ENCODE peak calls at places on chromosomes 5 and 9, in nine cellular contexts. One of them, this sample, is unnamed.

GRCh38 chr9:136791466-136792276 is 527 bp downstream of the TMEM141 start:
- DNase-seq in PC-3: peak; percentile 65
- DNase-seq in A549: peak; percentile 54
- DNase-seq in Peyer's patch: peak; percentile 88
- DNase-seq in left lung: peak; percentile 77
- DNase-seq in hepatocyte: peak; percentile 82
- DNase-seq in GM23338: peak; percentile 88
- DNase-seq in heart right ventricle: peak; percentile 49
- DNase-seq in CD8-positive, alpha-beta memory T cell: peak; percentile 56
- DNase-seq in this sample: peak; percentile 84

GRCh38 chr5:75734913-75735789 is 17.9 kb upstream of the POC5 start:
- DNase-seq in GM23338: peak; percentile 79
- DNase-seq in PC-3: peak; percentile 46
- DNase-seq in Peyer's patch: peak; percentile 51
- DNase-seq in left lung: no peak
- DNase-seq in CD8-positive, alpha-beta memory T cell: no peak
- DNase-seq in A549: peak; percentile 57
- DNase-seq in hepatocyte: peak; percentile 64
- DNase-seq in heart right ventricle: peak; percentile 13
- DNase-seq in this sample: no peak

GRCh38 chr9:68685770-68686169 is 19.3 kb upstream of the PIP5K1B start:
- DNase-seq in left lung: no peak
- DNase-seq in heart right ventricle: no peak
- DNase-seq in CD8-positive, alpha-beta memory T cell: no peak
- DNase-seq in A549: peak; percentile 39
- DNase-seq in PC-3: peak; percentile 51
- DNase-seq in Peyer's patch: peak; percentile 83
- DNase-seq in GM23338: peak; percentile 68
- DNase-seq in hepatocyte: no peak
- DNase-seq in this sample: no peak

GRCh38 chr5:136525546-136525945 is 160.2 kb upstream of the TRPC7 start:
- DNase-seq in GM23338: no peak
- DNase-seq in left lung: no peak
- DNase-seq in PC-3: no peak
- DNase-seq in hepatocyte: no peak
- DNase-seq in Peyer's patch: no peak
- DNase-seq in A549: no peak
- DNase-seq in CD8-positive, alpha-beta memory T cell: no peak
- DNase-seq in heart right ventricle: no peak
- DNase-seq in this sample: no peak

GRCh38 chr5:163509288-163510040 is 4.0 kb downstream of the MAT2B start:
- DNase-seq in GM23338: peak; percentile 36
- DNase-seq in PC-3: peak; percentile 48
- DNase-seq in Peyer's patch: peak; percentile 76
- DNase-seq in A549: peak; percentile 55
- DNase-seq in CD8-positive, alpha-beta memory T cell: no peak
- DNase-seq in heart right ventricle: no peak
- DNase-seq in hepatocyte: peak; percentile 44
- DNase-seq in left lung: no peak
- DNase-seq in this sample: no peak

GRCh38 chr9:133460405-133461175 is 812 bp downstream of the CACFD1 start:
- DNase-seq in CD8-positive, alpha-beta memory T cell: peak; percentile 40
- DNase-seq in left lung: peak; percentile 70
- DNase-seq in PC-3: peak; percentile 28
- DNase-seq in Peyer's patch: peak; percentile 91
- DNase-seq in GM23338: peak; percentile 79
- DNase-seq in hepatocyte: peak; percentile 91
- DNase-seq in heart right ventricle: peak; percentile 59
- DNase-seq in A549: peak; percentile 38
- DNase-seq in this sample: peak; percentile 83

GRCh38 chr5:135360278-135361274 is 38.5 kb downstream of the MACROH2A1 start:
- DNase-seq in left lung: no peak
- DNase-seq in PC-3: no peak
- DNase-seq in Peyer's patch: no peak
- DNase-seq in GM23338: no peak
- DNase-seq in heart right ventricle: no peak
- DNase-seq in A549: no peak
- DNase-seq in hepatocyte: no peak
- DNase-seq in CD8-positive, alpha-beta memory T cell: no peak
- DNase-seq in this sample: no peak

GRCh38 chr5:113489299-113489698 is 1.0 kb upstream of the MCC start:
- DNase-seq in hepatocyte: peak; percentile 57
- DNase-seq in GM23338: no peak
- DNase-seq in Peyer's patch: no peak
- DNase-seq in CD8-positive, alpha-beta memory T cell: no peak
- DNase-seq in heart right ventricle: no peak
- DNase-seq in PC-3: peak; percentile 97
- DNase-seq in left lung: peak; percentile 50
- DNase-seq in A549: peak; percentile 20
- DNase-seq in this sample: no peak

GRCh38 chr5:179679014-179679674 is 1.7 kb downstream of the CBY3 start:
- DNase-seq in CD8-positive, alpha-beta memory T cell: peak; percentile 63
- DNase-seq in heart right ventricle: peak; percentile 76
- DNase-seq in GM23338: peak; percentile 95
- DNase-seq in left lung: peak; percentile 84
- DNase-seq in hepatocyte: peak; percentile 36
- DNase-seq in Peyer's patch: peak; percentile 94
- DNase-seq in PC-3: no peak
- DNase-seq in A549: no peak
- DNase-seq in this sample: peak; percentile 89

GRCh38 chr5:160423025-160423554 is 1.4 kb downstream of the PTTG1 start:
- DNase-seq in heart right ventricle: no peak
- DNase-seq in GM23338: no peak
- DNase-seq in A549: no peak
- DNase-seq in left lung: no peak
- DNase-seq in CD8-positive, alpha-beta memory T cell: no peak
- DNase-seq in hepatocyte: no peak
- DNase-seq in Peyer's patch: no peak
- DNase-seq in PC-3: peak; percentile 46
- DNase-seq in this sample: no peak

GRCh38 chr5:9456435-9457042 is 89.3 kb downstream of the SEMA5A start:
- DNase-seq in PC-3: no peak
- DNase-seq in hepatocyte: no peak
- DNase-seq in heart right ventricle: peak; percentile 16
- DNase-seq in left lung: no peak
- DNase-seq in CD8-positive, alpha-beta memory T cell: no peak
- DNase-seq in A549: no peak
- DNase-seq in GM23338: peak; percentile 19
- DNase-seq in Peyer's patch: no peak
- DNase-seq in this sample: no peak

GRCh38 chr5:172642926-172643325 is 1.9 kb downstream of the NEURL1B start:
- DNase-seq in GM23338: no peak
- DNase-seq in heart right ventricle: no peak
- DNase-seq in hepatocyte: no peak
- DNase-seq in A549: no peak
- DNase-seq in CD8-positive, alpha-beta memory T cell: no peak
- DNase-seq in PC-3: no peak
- DNase-seq in left lung: no peak
- DNase-seq in Peyer's patch: no peak
- DNase-seq in this sample: no peak
- H3K4me1 ChIP-seq in GM23338: peaks cover 52% of the 10 kb centered on the region
- H3K4me1 ChIP-seq in heart right ventricle: peaks cover 44% of the 10 kb centered on the region
- H3K4me1 ChIP-seq in hepatocyte: peaks cover 18% of the 10 kb centered on the region
- H3K4me1 ChIP-seq in A549: peaks cover 5% of the 10 kb centered on the region
- H3K4me1 ChIP-seq in CD8-positive, alpha-beta memory T cell: peaks cover 6% of the 10 kb centered on the region
- H3K4me1 ChIP-seq in PC-3: peaks cover 9% of the 10 kb centered on the region
- H3K4me1 ChIP-seq in left lung: peaks cover 16% of the 10 kb centered on the region
- H3K4me1 ChIP-seq in Peyer's patch: no peaks in the 10 kb centered on the region
- H3K4me1 ChIP-seq in this sample: peaks cover 54% of the 10 kb centered on the region

GRCh38 chr5:176425138-176425537 is 8.8 kb upstream of the CLTB start:
- DNase-seq in heart right ventricle: no peak
- DNase-seq in A549: no peak
- DNase-seq in GM23338: no peak
- DNase-seq in hepatocyte: peak; percentile 58
- DNase-seq in left lung: no peak
- DNase-seq in PC-3: peak; percentile 57
- DNase-seq in CD8-positive, alpha-beta memory T cell: no peak
- DNase-seq in Peyer's patch: no peak
- DNase-seq in this sample: no peak

GRCh38 chr5:176425791-176426190 is 9.5 kb upstream of the CLTB start:
- DNase-seq in left lung: no peak
- DNase-seq in A549: no peak
- DNase-seq in CD8-positive, alpha-beta memory T cell: no peak
- DNase-seq in heart right ventricle: no peak
- DNase-seq in PC-3: no peak
- DNase-seq in GM23338: no peak
- DNase-seq in hepatocyte: no peak
- DNase-seq in Peyer's patch: no peak
- DNase-seq in this sample: no peak

GRCh38 chr5:176424181-176424580 is 7.8 kb upstream of the CLTB start:
- DNase-seq in left lung: no peak
- DNase-seq in A549: no peak
- DNase-seq in Peyer's patch: no peak
- DNase-seq in heart right ventricle: no peak
- DNase-seq in GM23338: no peak
- DNase-seq in CD8-positive, alpha-beta memory T cell: no peak
- DNase-seq in PC-3: no peak
- DNase-seq in hepatocyte: no peak
- DNase-seq in this sample: no peak

GRCh38 chr5:176429972-176430371 is 13.6 kb upstream of the CLTB start:
- DNase-seq in CD8-positive, alpha-beta memory T cell: no peak
- DNase-seq in hepatocyte: no peak
- DNase-seq in Peyer's patch: no peak
- DNase-seq in left lung: no peak
- DNase-seq in PC-3: no peak
- DNase-seq in A549: peak; percentile 49
- DNase-seq in GM23338: no peak
- DNase-seq in heart right ventricle: no peak
- DNase-seq in this sample: no peak

DNA sequence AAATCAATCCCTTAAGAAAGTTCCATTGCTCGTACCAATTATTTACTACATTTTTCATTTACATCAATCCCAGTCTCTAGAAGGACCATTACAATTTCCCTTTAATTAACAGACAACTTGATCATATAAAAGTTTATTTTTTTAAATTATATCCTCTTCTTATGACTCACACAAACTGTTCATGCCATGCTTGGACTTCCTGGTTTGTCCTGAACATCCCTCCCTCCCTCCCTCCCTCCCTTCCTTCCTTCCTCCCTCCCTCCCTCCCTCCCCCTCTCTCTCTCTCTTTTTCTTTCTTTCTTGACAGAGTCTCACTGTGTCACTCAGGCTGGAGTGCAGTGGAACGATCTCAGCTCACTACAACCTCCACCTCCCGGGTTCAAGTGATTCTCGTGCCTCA is 11.6 kb upstream of the CLTB start:
- DNase-seq in heart right ventricle: no peak
- DNase-seq in PC-3: no peak
- DNase-seq in GM23338: no peak
- DNase-seq in Peyer's patch: no peak
- DNase-seq in A549: peak; percentile 61
- DNase-seq in hepatocyte: no peak
- DNase-seq in CD8-positive, alpha-beta memory T cell: no peak
- DNase-seq in left lung: no peak
- DNase-seq in this sample: no peak
- H3K27ac ChIP-seq in heart right ventricle: no peak overlapping the region
- H3K27ac ChIP-seq in PC-3: no peak overlapping the region
- H3K27ac ChIP-seq in GM23338: no peak overlapping the region
- H3K27ac ChIP-seq in Peyer's patch: no peak overlapping the region
- H3K27ac ChIP-seq in A549: peak overlapping the region; percentile 62
- H3K27ac ChIP-seq in hepatocyte: no peak overlapping the region
- H3K27ac ChIP-seq in CD8-positive, alpha-beta memory T cell: no peak overlapping the region
- H3K27ac ChIP-seq in left lung: no peak overlapping the region
- H3K27ac ChIP-seq in this sample: no peak overlapping the region

DNA sequence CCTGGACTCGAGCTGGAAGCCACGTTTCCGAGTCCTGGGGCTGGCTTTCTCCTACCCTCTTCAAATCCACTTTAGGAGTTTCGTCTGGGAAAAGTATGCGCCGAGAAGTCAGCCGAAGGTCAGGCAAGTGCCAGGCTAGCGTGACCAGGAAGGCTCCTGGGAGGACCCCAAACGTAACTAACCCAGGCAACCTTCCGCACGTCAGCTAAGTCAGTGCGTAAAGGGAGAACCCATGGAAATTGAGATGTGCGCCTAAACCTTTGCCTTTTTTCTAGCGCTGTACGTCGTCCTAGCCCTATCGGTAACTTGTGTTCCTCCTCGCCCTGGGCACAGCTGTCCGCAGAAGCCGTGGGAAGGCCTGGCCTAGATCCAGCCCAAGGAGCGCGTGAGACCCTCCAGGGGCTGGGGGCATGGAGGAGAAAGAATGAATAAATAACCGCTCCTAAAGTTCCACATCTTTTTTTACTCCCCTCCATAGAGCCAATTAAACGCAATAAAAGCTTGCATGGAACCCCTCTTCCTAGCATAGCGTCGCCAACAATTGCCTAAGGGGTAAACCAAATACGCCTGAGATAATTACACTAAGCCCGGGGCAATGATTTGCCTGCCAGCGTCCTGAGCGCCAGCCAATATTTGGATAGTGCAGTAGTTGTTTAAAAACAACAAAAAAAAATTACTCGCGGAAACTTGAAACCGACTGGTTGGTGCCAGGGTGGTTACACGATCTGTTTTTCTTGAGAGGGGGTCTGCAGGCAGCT is 4.0 kb upstream of the FOXB2 start:
- DNase-seq in hepatocyte: no peak
- DNase-seq in A549: no peak
- DNase-seq in CD8-positive, alpha-beta memory T cell: no peak
- DNase-seq in heart right ventricle: no peak
- DNase-seq in PC-3: no peak
- DNase-seq in left lung: no peak
- DNase-seq in Peyer's patch: no peak
- DNase-seq in GM23338: peak; percentile 57
- DNase-seq in this sample: no peak
- H3K4me3 ChIP-seq in hepatocyte: no peak overlapping the region
- H3K4me3 ChIP-seq in A549: peak overlapping the region; percentile 32
- H3K4me3 ChIP-seq in CD8-positive, alpha-beta memory T cell: no peak overlapping the region
- H3K4me3 ChIP-seq in heart right ventricle: peak overlapping the region; percentile 18
- H3K4me3 ChIP-seq in PC-3: no peak overlapping the region
- H3K4me3 ChIP-seq in left lung: no peak overlapping the region
- H3K4me3 ChIP-seq in Peyer's patch: no peak overlapping the region
- H3K4me3 ChIP-seq in GM23338: peak overlapping the region; percentile 63
- H3K4me3 ChIP-seq in this sample: no peak overlapping the region

DNA sequence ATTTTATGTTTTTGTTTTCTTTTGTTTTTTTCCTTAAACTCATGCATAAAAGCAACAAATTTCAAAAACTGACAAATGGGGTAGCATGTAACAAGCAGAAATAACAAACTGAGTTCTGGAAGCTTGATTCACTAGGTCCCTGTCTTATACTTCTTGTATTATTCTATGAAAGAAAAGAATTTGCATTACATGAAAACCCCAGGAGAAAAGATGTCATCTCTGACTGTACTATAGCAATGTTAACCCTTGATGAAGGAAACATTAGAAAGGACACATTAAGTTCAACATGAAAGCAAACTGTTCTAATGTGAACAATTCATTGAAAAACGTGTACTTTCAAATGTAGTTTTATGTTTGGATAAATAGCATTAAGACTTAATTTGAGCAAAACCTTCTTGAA is 9.2 kb downstream of the RAB14 start:
- DNase-seq in A549: no peak
- DNase-seq in heart right ventricle: no peak
- DNase-seq in left lung: no peak
- DNase-seq in CD8-positive, alpha-beta memory T cell: no peak
- DNase-seq in Peyer's patch: no peak
- DNase-seq in GM23338: no peak
- DNase-seq in PC-3: no peak
- DNase-seq in hepatocyte: no peak
- DNase-seq in this sample: no peak
- H3K4me1 ChIP-seq in A549: peaks cover 64% of the 10 kb centered on the region
- H3K4me1 ChIP-seq in heart right ventricle: peaks cover 58% of the 10 kb centered on the region
- H3K4me1 ChIP-seq in left lung: peaks cover 43% of the 10 kb centered on the region
- H3K4me1 ChIP-seq in CD8-positive, alpha-beta memory T cell: peaks cover 80% of the 10 kb centered on the region
- H3K4me1 ChIP-seq in Peyer's patch: peaks cover 33% of the 10 kb centered on the region
- H3K4me1 ChIP-seq in GM23338: peaks cover 7% of the 10 kb centered on the region
- H3K4me1 ChIP-seq in PC-3: peaks cover 7% of the 10 kb centered on the region
- H3K4me1 ChIP-seq in hepatocyte: peaks cover 35% of the 10 kb centered on the region
- H3K4me1 ChIP-seq in this sample: peaks cover 71% of the 10 kb centered on the region

This sample was measured in lower lobe of right lung.